ENCODE peak calls at places on chromosomes 12 and 14, in four cellular contexts. O, T, N and M are unnamed samples.

GRCh38 chr14:22518073-22518472 is 71.0 kb downstream of the DAD1 start:
- DNase-seq in O (no peak), T (no peak), N (no peak), M (no peak)

GRCh38 chr14:34592623-34593022 is 37.3 kb downstream of the SNX6 start:
- DNase-seq in O (no peak), T (no peak), N (no peak), M (no peak)

GRCh38 chr14:31660191-31660590 is 99.0 kb downstream of the NUBPL start:
- DNase-seq in O (no peak), T (no peak), N (no peak), M (no peak)

GRCh38 chr14:103334644-103335603 is 887 bp downstream of the EIF5 start:
- DNase-seq in O (peak; percentile 46), T (peak; percentile 87), N (peak; percentile 79), M (peak; percentile 77)

GRCh38 chr12:62135553-62136200 is 124.5 kb upstream of the USP15 start:
- DNase-seq in O (no peak), T (no peak), N (no peak), M (no peak)

GRCh38 chr14:36420288-36420687 is 99.7 kb downstream of the NKX2-1 start:
- DNase-seq in O (no peak), T (no peak), N (no peak), M (no peak)

GRCh38 chr14:83867871-83868270 is 1662.1 kb upstream of the FLRT2 start:
- DNase-seq in O (no peak), T (no peak), N (no peak), M (no peak)

GRCh38 chr14:54366726-54367707 is 29.8 kb upstream of the CDKN3 start:
- DNase-seq in O (no peak), T (peak; percentile 35), N (peak; percentile 24), M (peak; percentile 38)

GRCh38 chr14:50605776-50606175 is 45.8 kb downstream of the ATL1 start:
- DNase-seq in O (no peak), T (no peak), N (no peak), M (peak; percentile 15)

GRCh38 chr14:58823309-58823708 is 185.5 kb downstream of the DACT1 start:
- DNase-seq in O (no peak), T (no peak), N (no peak), M (no peak)

GRCh38 chr14:104678346-104678745 is 11.1 kb upstream of the INF2 start:
- DNase-seq in O (no peak), T (no peak), N (peak; percentile 48), M (no peak)

GRCh38 chr14:75426332-75427125 is 1.3 kb upstream of the JDP2 start:
- DNase-seq in O (no peak), T (no peak), N (no peak), M (no peak)

GRCh38 chr12:102118874-102119273 is 1.0 kb downstream of the NUP37 start:
- DNase-seq in O (no peak), T (no peak), N (no peak), M (no peak)

GRCh38 chr14:102027951-102028350 is 58.9 kb downstream of the HSP90AA1 start:
- DNase-seq in O (no peak), T (no peak), N (no peak), M (no peak)

GRCh38 chr14:23694085-23694975 is 58.2 kb downstream of the DHRS2 start:
- DNase-seq in O (no peak), T (no peak), N (peak; percentile 31), M (peak; percentile 3)

GRCh38 chr12:77299910-77300772 is 234.8 kb upstream of the E2F7 start:
- DNase-seq in O (no peak), T (no peak), N (no peak), M (no peak)

GRCh38 chr12:64480148-64480547 is 28.2 kb downstream of the TBK1 start:
- DNase-seq in O (no peak), T (no peak), N (no peak), M (no peak)